ENCODE peak calls at places on chromosome 22, in ten cellular contexts. F, J, V, C, K, L, Z, O, H and G are unnamed samples.
A peak's percentile ranks its signal among the peaks of the same experiment; 100 is the strongest.

GRCh38 chr22:45157907-45158306 is 5.8 kb upstream of the NUP50 start:
- DNase-seq in V (no peak), L (no peak), C (no peak), J (no peak), K (no peak), F (no peak), H (no peak), Z (no peak), O (no peak), G (no peak)

GRCh38 chr22:21661991-21662390 is 3.8 kb upstream of the PPIL2 start:
- DNase-seq in L (no peak), O (no peak), V (no peak), J (no peak), K (no peak), F (no peak), C (no peak), Z (no peak), H (no peak), G (no peak)

GRCh38 chr22:46518038-46518437 is 19.4 kb downstream of the CELSR1 start:
- DNase-seq in Z (no peak), H (no peak), F (no peak), C (no peak), J (no peak), O (no peak), K (no peak), V (no peak), L (no peak), G (no peak)

GRCh38 chr22:23128269-23129108 is 13.3 kb downstream of the RSPH14 start:
- DNase-seq in Z (peak; percentile 51), F (peak; percentile 62), H (peak; percentile 73), O (peak; percentile 91), L (peak; percentile 57), J (peak; percentile 55), V (peak; percentile 75), K (peak; percentile 84), C (peak; percentile 66), G (peak; percentile 54)

GRCh38 chr22:21567456-21568206 is at the start of gene UBE2L3:
- DNase-seq in J (peak; percentile 80), O (peak; percentile 87), K (peak; percentile 74), F (peak; percentile 78), C (peak; percentile 82), H (peak; percentile 78), Z (no peak), V (peak; percentile 89), L (peak; percentile 86), G (peak; percentile 45)

GRCh38 chr22:17121235-17122195 is at the start of gene TMEM121B:
- DNase-seq in C (peak; percentile 30), L (peak; percentile 79), V (no peak), J (no peak), F (no peak), H (no peak), Z (no peak), O (peak; percentile 31), K (peak; percentile 59), G (no peak)

GRCh38 chr22:43532301-43533050 is 120.7 kb downstream of the MPPED1 start:
- DNase-seq in O (no peak), C (no peak), F (no peak), L (no peak), K (no peak), V (peak; percentile 21), J (no peak), H (no peak), Z (no peak), G (no peak)

GRCh38 chr22:25940479-25940878 is 198.5 kb downstream of the MYO18B start:
- DNase-seq in C (no peak), H (no peak), L (no peak), F (no peak), J (no peak), O (no peak), V (no peak), Z (no peak), K (no peak), G (no peak)

GRCh38 chr22:28442951-28443876 is 236.4 kb downstream of the TTC28 start:
- DNase-seq in K (peak; percentile 76), J (peak; percentile 14), C (peak; percentile 54), F (no peak), O (peak; percentile 63), L (peak; percentile 55), V (peak; percentile 82), H (peak; percentile 13), Z (no peak), G (peak; percentile 39)